ENCODE peak calls at places on chromosomes 13 and 19, in four cellular contexts. W is A549, C is ovary, T is heart left ventricle. H is an unnamed sample.

GRCh38 chr13:78606471-78607408 is 3.4 kb upstream of the POU4F1 start:
- DNase-seq in C (no peak), W (no peak), T (no peak), H (no peak)

GRCh38 chr19:50362030-50362412 is 3.4 kb downstream of the NAPSA start:
- DNase-seq in C (no peak), T (no peak), W (no peak), H (no peak)

GRCh38 chr13:26050568-26051230 is 1.1 kb downstream of the SHISA2 start:
- DNase-seq in W (no peak), T (no peak), C (no peak), H (no peak)

GRCh38 chr19:1315470-1316166 is 29.9 kb downstream of the EFNA2 start:
- DNase-seq in C (peak), T (peak), W (peak), H (no peak)

GRCh38 chr19:47227347-47228167 is 3.4 kb downstream of the BBC3 start:
- DNase-seq in W (peak), T (peak), C (peak), H (peak)

GRCh38 chr19:37333457-37333856 is 37.4 kb upstream of the ZNF527 start:
- DNase-seq in T (no peak), W (no peak), C (no peak), H (no peak)

GRCh38 chr13:99614465-99614885 is 113.2 kb downstream of the TM9SF2 start:
- DNase-seq in C (no peak), T (no peak), W (peak), H (no peak)

GRCh38 chr13:98208606-98209005 is 31.5 kb upstream of the RNF113B start:
- DNase-seq in W (no peak), T (no peak), C (no peak), H (no peak)

GRCh38 chr13:26469602-26470001 is 87.9 kb upstream of the WASF3 start:
- DNase-seq in C (no peak), T (no peak), W (no peak), H (no peak)

GRCh38 chr13:43304449-43304848 is 281.1 kb downstream of the DNAJC15 start:
- DNase-seq in C (no peak), T (no peak), W (no peak), H (no peak)

GRCh38 chr13:60655268-60655667 is 258.2 kb downstream of the TDRD3 start:
- DNase-seq in T (no peak), W (no peak), C (no peak), H (no peak)

GRCh38 chr13:35213911-35214310 is 262.6 kb downstream of the MAB21L1 start:
- DNase-seq in C (no peak), W (no peak), T (no peak), H (no peak)

GRCh38 chr13:99702687-99703319 is 201.5 kb downstream of the TM9SF2 start:
- DNase-seq in W (no peak), T (no peak), C (no peak), H (no peak)

GRCh38 chr13:46641274-46642081 is 88.5 kb downstream of the LRCH1 start:
- DNase-seq in T (peak), C (no peak), W (no peak), H (no peak)

GRCh38 chr13:50124536-50125305 is 109.5 kb downstream of the KCNRG start:
- DNase-seq in W (peak), C (peak), T (peak), H (no peak)

GRCh38 chr19:32692727-32693061 is 1.1 kb downstream of the NUDT19 start:
- DNase-seq in C (no peak), T (no peak), W (no peak), H (no peak)

GRCh38 chr19:51721905-51722304 is 1.9 kb downstream of the HAS1 start:
- DNase-seq in T (no peak), W (no peak), C (no peak), H (no peak)

GRCh38 chr13:33911521-33911920 is 93.6 kb downstream of the RFC3 start:
- DNase-seq in T (no peak), C (no peak), W (no peak), H (no peak)

GRCh38 chr19:4031420-4031819 is 23.9 kb downstream of the PIAS4 start:
- DNase-seq in W (no peak), T (no peak), C (no peak), H (no peak)

GRCh38 chr13:27403252-27403678 is 21.2 kb upstream of the GTF3A start:
- DNase-seq in T (no peak), W (no peak), C (no peak), H (no peak)

GRCh38 chr13:24212674-24213073 is 52.2 kb downstream of the SPATA13 start:
- DNase-seq in C (no peak), T (no peak), W (no peak), H (no peak)

GRCh38 chr19:4052114-4052992 is 14.3 kb downstream of the ZBTB7A start:
- DNase-seq in C (no peak), W (no peak), T (peak), H (no peak)

GRCh38 chr19:11535792-11536595 is 2.7 kb upstream of the CNN1 start:
- DNase-seq in W (peak), T (peak), C (peak), H (peak)
- TF ChIP-seq POLR2A in W (no peak), T (peak), C (peak), H (no peak)

GRCh38 chr19:41363753-41364545 is at the start of gene B9D2:
- DNase-seq in T (peak), C (peak), W (peak), H (peak)
- TF ChIP-seq POLR2A in T (peak), C (peak), W (peak), H (peak)

GRCh38 chr19:48874309-48875135 is 2.3 kb downstream of the PPP1R15A start:
- DNase-seq in W (peak), T (peak), C (peak), H (no peak)

GRCh38 chr19:48873476-48874308 is 1.5 kb downstream of the PPP1R15A start:
- DNase-seq in C (no peak), T (no peak), W (no peak), H (no peak)

GRCh38 chr19:48872884-48873475 is 759 bp downstream of the PPP1R15A start:
- DNase-seq in C (peak), W (peak), T (peak), H (peak)

GRCh38 chr19:48870048-48870447 is 1.6 kb upstream of the PLEKHA4 start:
- DNase-seq in C (no peak), T (no peak), W (no peak), H (no peak)

GRCh38 chr19:48872182-48872883 is at the start of gene PPP1R15A:
- DNase-seq in C (peak), T (peak), W (peak), H (peak)
- TF ChIP-seq POLR2A in C (peak), T (peak), W (peak), H (peak)

DNA sequence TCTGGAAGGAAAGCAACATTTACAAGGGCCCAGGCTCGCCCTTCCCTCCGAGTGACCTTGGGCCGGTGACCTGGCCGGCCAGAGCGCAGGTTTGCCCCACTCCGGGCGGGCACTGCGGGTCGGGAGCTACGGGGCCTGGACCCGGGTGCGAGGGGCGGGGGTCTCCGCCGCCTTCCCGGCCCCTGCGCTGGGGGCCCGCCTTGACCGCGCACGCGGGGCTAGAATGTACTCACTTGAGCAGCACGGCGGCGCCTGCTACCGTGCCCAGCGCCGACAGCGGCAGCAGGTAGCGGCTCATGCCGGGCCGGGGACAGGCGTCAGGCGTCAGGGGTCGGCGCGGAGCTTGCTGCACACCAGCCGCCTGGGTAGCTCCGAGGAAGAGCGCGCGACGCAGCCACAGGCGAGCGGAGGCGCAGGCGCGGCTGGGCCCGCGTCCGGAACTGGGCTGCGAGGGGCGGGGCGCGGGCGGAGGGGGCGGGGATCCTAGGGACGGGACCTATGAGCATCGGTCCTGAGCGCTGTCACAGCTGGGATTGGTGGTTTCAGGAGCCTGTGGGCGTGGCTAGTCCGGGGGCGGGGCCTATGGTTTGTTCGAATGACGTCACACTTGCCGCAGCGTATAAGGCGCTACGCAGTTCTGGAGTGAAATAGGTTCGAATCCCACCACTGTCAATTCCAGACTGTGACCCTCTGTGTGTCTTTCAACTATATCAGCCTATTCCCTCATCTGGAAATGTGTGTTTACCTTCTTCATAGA is at the start of gene RDH13:
- DNase-seq in T (peak), C (peak), W (peak), H (peak)
- TF ChIP-seq POLR2A in T (peak), C (peak), W (peak), H (peak)

GRCh38 chr19:18007939-18008673 is at the start of gene ARRDC2:
- DNase-seq in C (peak), T (peak), W (no peak), H (peak)
- TF ChIP-seq POLR2A in C (no peak), T (peak), W (no peak), H (no peak)

DNA sequence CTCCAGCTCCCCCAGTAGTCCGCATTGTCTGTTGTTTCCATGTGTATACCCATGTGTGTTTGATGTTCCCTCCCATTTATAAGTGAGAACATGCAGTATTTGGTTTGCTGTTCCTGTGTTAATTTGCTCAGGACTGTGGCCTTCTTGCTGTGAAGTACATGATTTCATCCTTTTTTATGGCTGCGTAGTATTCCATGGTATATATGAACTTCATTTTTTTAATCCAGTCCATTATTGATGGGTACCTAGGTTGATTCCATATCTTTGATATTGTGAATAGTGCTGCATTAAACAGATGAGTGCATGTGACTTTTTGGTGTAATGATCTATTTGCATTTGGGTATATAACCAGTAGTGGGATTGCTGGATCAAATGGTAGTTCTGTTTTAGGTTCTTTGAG is 175.2 kb downstream of the PDS5B start:
- DNase-seq in W (no peak), C (no peak), T (no peak), H (no peak)
- TF ChIP-seq POLR2A in W (no peak), C (no peak), T (no peak), H (no peak)

GRCh38 chr19:45927565-45928261 is 13.1 kb upstream of the NANOS2 start:
- DNase-seq in W (peak), T (peak), C (peak), H (peak)
- TF ChIP-seq POLR2A in W (no peak), T (no peak), C (no peak), H (no peak)